ENCODE peak calls at places on chromosomes 6 and 20, in eight cellular contexts. B is iPS DF 6.9; M is left ventricle myocardium inferior; K is fibroblast of lung; J is Karpas-422; A is CD4-positive, alpha-beta memory T cell; Q is uterus; U is heart right ventricle. P is an unnamed sample. For H3K4me1, the result is how much of the 10 kb centered on the place peaks cover.

GRCh38 chr6:33534702-33535101 is 45.4 kb downstream of the BAK1 start:
- DNase-seq in B (no peak), M (no peak), K (no peak), J (no peak), A (no peak), Q (no peak), U (no peak), P (no peak)

GRCh38 chr20:60461993-60462392 is 503.8 kb downstream of the CDH26 start:
- DNase-seq in B (no peak), M (no peak), K (no peak), J (no peak), A (no peak), Q (no peak), U (no peak), P (no peak)

GRCh38 chr20:42530855-42531674 is 658.6 kb downstream of the PTPRT start:
- DNase-seq in B (peak), M (no peak), K (no peak), J (peak), A (no peak), Q (no peak), U (peak), P (peak)

GRCh38 chr20:46810442-46811327 is 84.0 kb upstream of the EYA2 start:
- DNase-seq in B (no peak), M (no peak), K (no peak), J (no peak), A (no peak), Q (no peak), U (no peak), P (no peak)

GRCh38 chr6:135830452-135830851 is 21.0 kb upstream of the PDE7B start:
- DNase-seq in B (no peak), M (no peak), K (peak), J (no peak), A (no peak), Q (no peak), U (no peak), P (no peak)

GRCh38 chr6:14705841-14706377 is 540.0 kb upstream of the JARID2 start:
- DNase-seq in B (no peak), M (no peak), K (no peak), J (no peak), A (no peak), Q (no peak), U (peak), P (no peak)

GRCh38 chr6:105401247-105402089 is 1.4 kb downstream of the PREP start:
- DNase-seq in B (no peak), M (no peak), K (peak), J (no peak), A (no peak), Q (no peak), U (no peak), P (peak)

GRCh38 chr20:6828794-6829423 is 61.4 kb downstream of the BMP2 start:
- DNase-seq in B (peak), M (peak), K (peak), J (peak), A (no peak), Q (peak), U (peak), P (peak)

GRCh38 chr6:111842271-111842822 is 30.9 kb downstream of the FYN start:
- DNase-seq in B (no peak), M (no peak), K (no peak), J (no peak), A (no peak), Q (no peak), U (no peak), P (no peak)

GRCh38 chr20:33023439-33024262 is 7.8 kb upstream of the BPIFB6 start:
- DNase-seq in B (no peak), M (no peak), K (no peak), J (no peak), A (no peak), Q (no peak), U (no peak), P (no peak)

GRCh38 chr6:165096868-165097267 is 212.5 kb downstream of the C6orf118 start:
- DNase-seq in B (no peak), M (no peak), K (peak), J (no peak), A (no peak), Q (no peak), U (no peak), P (no peak)

GRCh38 chr20:57888591-57888990 is 178.8 kb upstream of the PMEPA1 start:
- DNase-seq in B (no peak), M (no peak), K (no peak), J (no peak), A (no peak), Q (no peak), U (no peak), P (no peak)

GRCh38 chr6:31622678-31623077 is 2.2 kb downstream of the PRRC2A start:
- DNase-seq in B (no peak), M (no peak), K (no peak), J (peak), A (no peak), Q (no peak), U (no peak), P (no peak)

GRCh38 chr6:126176266-126176665 is 163.6 kb upstream of the CENPW start:
- DNase-seq in B (no peak), M (no peak), K (peak), J (peak), A (no peak), Q (no peak), U (no peak), P (peak)

GRCh38 chr6:36874016-36874442 is 574 bp downstream of the PPIL1 start:
- DNase-seq in B (no peak), M (no peak), K (peak), J (peak), A (no peak), Q (no peak), U (no peak), P (no peak)

GRCh38 chr6:43869091-43869710 is 99.2 kb downstream of the VEGFA start:
- DNase-seq in B (no peak), M (no peak), K (no peak), J (no peak), A (no peak), Q (no peak), U (no peak), P (no peak)

GRCh38 chr20:45817652-45818194 is 5.3 kb downstream of the UBE2C start:
- DNase-seq in B (no peak), M (no peak), K (peak), J (no peak), A (no peak), Q (no peak), U (no peak), P (no peak)

GRCh38 chr6:42007753-42008528 is 42.4 kb upstream of the TAF8 start:
- DNase-seq in B (no peak), M (no peak), K (no peak), J (peak), A (peak), Q (no peak), U (no peak), P (no peak)

GRCh38 chr20:5797843-5798462 is 47.8 kb downstream of the SHLD1 start:
- DNase-seq in B (no peak), M (no peak), K (no peak), J (peak), A (no peak), Q (no peak), U (no peak), P (no peak)

GRCh38 chr20:64103871-64104666 is 3.3 kb downstream of the NPBWR2 start:
- DNase-seq in B (no peak), M (peak), K (no peak), J (no peak), A (no peak), Q (no peak), U (no peak), P (no peak)
- H3K4me1 ChIP-seq in B (under half), M (under half), K (under half), J (half or more), A (under half), Q (under half), U (under half), P (under half)

GRCh38 chr6:162404926-162405325 is 322.6 kb downstream of the PRKN start:
- DNase-seq in B (no peak), M (no peak), K (no peak), J (no peak), A (no peak), Q (no peak), U (no peak), P (no peak)
- H3K27ac ChIP-seq in B (no peak), M (no peak), K (no peak), J (no peak), A (no peak), Q (no peak), U (no peak), P (no peak)

GRCh38 chr6:73941892-73942291 is 245.9 kb downstream of the CD109 start:
- DNase-seq in B (no peak), M (no peak), K (no peak), J (no peak), A (no peak), Q (no peak), U (no peak), P (no peak)

GRCh38 chr6:73943930-73944652 is 248.1 kb downstream of the CD109 start:
- DNase-seq in B (no peak), M (no peak), K (no peak), J (no peak), A (no peak), Q (no peak), U (no peak), P (no peak)

GRCh38 chr6:73943401-73943800 is 247.4 kb downstream of the CD109 start:
- DNase-seq in B (no peak), M (no peak), K (no peak), J (no peak), A (no peak), Q (no peak), U (no peak), P (no peak)

GRCh38 chr6:73937805-73938204 is 241.8 kb downstream of the CD109 start:
- DNase-seq in B (no peak), M (no peak), K (no peak), J (no peak), A (no peak), Q (no peak), U (no peak), P (no peak)

DNA sequence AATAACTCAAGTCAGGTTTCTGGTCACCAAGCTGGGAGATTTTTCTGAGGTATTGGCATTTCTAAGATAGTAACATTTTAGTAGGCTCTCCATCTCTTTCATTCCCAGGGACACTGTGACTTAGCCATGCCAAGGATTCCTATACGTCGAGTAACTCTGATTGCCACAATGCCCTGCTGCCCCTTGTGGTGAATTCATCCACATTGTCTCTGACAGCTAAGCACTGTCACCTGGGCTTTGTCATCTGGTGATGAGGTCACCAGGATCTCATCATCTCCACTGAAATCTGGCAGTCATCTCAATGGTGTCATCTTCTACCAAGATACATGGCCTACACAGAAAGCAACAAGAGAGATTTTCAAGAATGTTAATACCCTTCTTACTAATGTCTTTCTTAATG is 246.6 kb downstream of the CD109 start:
- DNase-seq in B (no peak), M (no peak), K (peak), J (no peak), A (no peak), Q (no peak), U (no peak), P (no peak)
- H3K4me3 ChIP-seq in B (no peak), M (no peak), K (no peak), J (no peak), A (no peak), Q (no peak), U (no peak), P (no peak)

GRCh38 chr6:4906293-4906941 is 97.4 kb downstream of the RPP40 start:
- DNase-seq in B (no peak), M (no peak), K (no peak), J (no peak), A (no peak), Q (no peak), U (no peak), P (no peak)
- H3K4me1 ChIP-seq in B (under half), M (under half), K (under half), J (under half), A (under half), Q (under half), U (under half), P (under half)

DNA sequence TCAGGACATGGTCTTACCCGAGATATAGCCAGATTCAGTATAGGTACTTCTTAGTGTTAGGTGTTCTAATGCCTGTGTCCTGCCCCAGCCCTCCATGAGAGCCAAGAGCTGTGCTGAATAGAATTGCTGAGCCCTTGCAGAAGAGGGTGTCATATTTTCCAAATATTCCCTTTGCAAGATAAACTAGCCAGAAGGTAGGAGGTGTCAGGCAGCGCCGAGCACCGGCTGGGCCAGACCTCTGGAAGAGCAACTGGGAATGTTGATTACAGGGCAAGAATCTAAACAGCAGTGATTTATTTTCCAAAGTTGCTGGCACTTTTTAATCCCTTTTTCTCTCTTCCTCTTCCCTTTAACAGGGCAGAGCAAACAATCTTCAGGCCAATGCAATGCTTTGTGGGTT is 37.1 kb upstream of the EZR start:
- DNase-seq in B (no peak), M (no peak), K (peak), J (no peak), A (no peak), Q (no peak), U (no peak), P (no peak)
- H3K27ac ChIP-seq in B (no peak), M (peak), K (no peak), J (no peak), A (peak), Q (no peak), U (peak), P (peak)

GRCh38 chr20:49316704-49317103 is 38.8 kb upstream of the ZNFX1 start:
- DNase-seq in B (no peak), M (no peak), K (no peak), J (no peak), A (no peak), Q (no peak), U (no peak), P (no peak)

GRCh38 chr20:49318430-49319203 is 40.8 kb upstream of the ZNFX1 start:
- DNase-seq in B (no peak), M (no peak), K (no peak), J (no peak), A (peak), Q (no peak), U (no peak), P (peak)

GRCh38 chr20:49320460-49320859 is 42.6 kb upstream of the ZNFX1 start:
- DNase-seq in B (peak), M (no peak), K (peak), J (no peak), A (no peak), Q (no peak), U (no peak), P (peak)

GRCh38 chr20:49318091-49318429 is 40.2 kb upstream of the ZNFX1 start:
- DNase-seq in B (no peak), M (no peak), K (no peak), J (no peak), A (no peak), Q (no peak), U (no peak), P (no peak)

GRCh38 chr20:49319204-49319809 is 41.5 kb upstream of the ZNFX1 start:
- DNase-seq in B (no peak), M (no peak), K (no peak), J (no peak), A (no peak), Q (no peak), U (peak), P (no peak)
- H3K4me3 ChIP-seq in B (no peak), M (peak), K (no peak), J (no peak), A (peak), Q (peak), U (peak), P (peak)

GRCh38 chr6:148657053-148657452 is 89.8 kb upstream of the UST start:
- DNase-seq in B (no peak), M (no peak), K (peak), J (no peak), A (no peak), Q (no peak), U (no peak), P (peak)
- H3K4me1 ChIP-seq in B (under half), M (under half), K (under half), J (under half), A (under half), Q (under half), U (under half), P (under half)

DNA sequence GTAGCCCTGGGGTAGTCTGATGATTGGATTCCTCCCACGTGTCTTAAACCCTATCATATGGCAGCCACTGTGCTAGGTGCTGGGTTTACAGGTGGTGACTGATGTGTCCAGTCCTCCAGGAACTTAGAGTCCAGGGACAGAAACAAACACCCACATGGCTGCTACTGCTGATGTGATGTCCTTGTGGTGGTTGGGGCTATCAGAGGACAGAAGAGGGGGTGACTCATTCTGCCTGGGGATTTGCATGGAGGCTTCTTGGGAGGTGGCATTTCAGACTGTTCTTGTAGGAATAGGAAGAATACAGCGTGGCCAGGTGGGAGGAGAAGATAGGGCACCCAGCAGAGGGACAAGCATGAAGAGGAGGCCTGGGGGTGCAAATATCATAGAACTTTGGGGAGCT is 9.8 kb downstream of the RAET1G start:
- DNase-seq in B (no peak), M (no peak), K (no peak), J (no peak), A (no peak), Q (no peak), U (no peak), P (no peak)
- H3K27ac ChIP-seq in B (no peak), M (no peak), K (no peak), J (no peak), A (no peak), Q (no peak), U (no peak), P (no peak)